ENCODE peak calls at places on chromosomes 11 and 22, in nine cellular contexts. T is prostate gland, Q is spleen, M is K562, W is transverse colon, L is HCT116, G is sigmoid colon, H is stomach, V is suprapubic skin. Y is an unnamed sample. For H3K4me1, the result is how much of the 10 kb centered on the place peaks cover.

GRCh38 chr11:3824714-3825472 is 15.9 kb downstream of the RHOG start:
- DNase-seq in T (no peak), Q (peak), M (peak), W (peak), L (no peak), G (peak), H (peak), V (no peak), Y (no peak)

GRCh38 chr11:12212821-12213185 is 102.4 kb downstream of the MICAL2 start:
- DNase-seq in T (no peak), Q (peak), M (no peak), W (no peak), L (no peak), G (no peak), H (no peak), V (no peak), Y (no peak)

GRCh38 chr11:117730256-117730800 is 66.7 kb downstream of the DSCAML1 start:
- DNase-seq in T (no peak), Q (peak), M (no peak), W (no peak), L (no peak), G (no peak), H (no peak), V (no peak), Y (no peak)

GRCh38 chr11:2518983-2519340 is 74.2 kb downstream of the KCNQ1 start:
- DNase-seq in T (no peak), Q (peak), M (no peak), W (peak), L (no peak), G (peak), H (peak), V (peak), Y (no peak)

GRCh38 chr11:113934797-113935196 is 30.2 kb downstream of the HTR3B start:
- DNase-seq in T (no peak), Q (no peak), M (no peak), W (no peak), L (no peak), G (no peak), H (no peak), V (no peak), Y (no peak)

GRCh38 chr11:17585911-17586695 is 39.0 kb downstream of the OTOG start:
- DNase-seq in T (no peak), Q (no peak), M (no peak), W (no peak), L (no peak), G (peak), H (no peak), V (peak), Y (no peak)

GRCh38 chr22:27157090-27157489 is 499.7 kb downstream of the MIAT start:
- DNase-seq in T (no peak), Q (no peak), M (no peak), W (no peak), L (no peak), G (no peak), H (no peak), V (no peak), Y (no peak)

GRCh38 chr22:29609139-29609538 is 5.7 kb downstream of the NF2 start:
- DNase-seq in T (no peak), Q (no peak), M (peak), W (no peak), L (no peak), G (no peak), H (no peak), V (no peak), Y (no peak)

GRCh38 chr22:39690901-39691620 is 120.5 kb downstream of the CACNA1I start:
- DNase-seq in T (no peak), Q (no peak), M (peak), W (no peak), L (no peak), G (no peak), H (no peak), V (no peak), Y (no peak)

GRCh38 chr11:57251037-57251436 is 14.0 kb upstream of the APLNR start:
- DNase-seq in T (no peak), Q (no peak), M (no peak), W (no peak), L (no peak), G (no peak), H (no peak), V (no peak), Y (no peak)

GRCh38 chr22:29702025-29702930 is 17.5 kb upstream of the CABP7 start:
- DNase-seq in T (no peak), Q (no peak), M (no peak), W (peak), L (no peak), G (no peak), H (no peak), V (peak), Y (no peak)

GRCh38 chr11:90407350-90407749 is 184.5 kb upstream of the CHORDC1 start:
- DNase-seq in T (no peak), Q (no peak), M (no peak), W (no peak), L (no peak), G (no peak), H (no peak), V (no peak), Y (no peak)

GRCh38 chr11:95788921-95789505 is 569 bp downstream of the FAM76B start:
- DNase-seq in T (peak), Q (no peak), M (peak), W (peak), L (no peak), G (no peak), H (no peak), V (no peak), Y (peak)

GRCh38 chr11:80970016-80970516 is 1529.2 kb upstream of the TENM4 start:
- DNase-seq in T (no peak), Q (no peak), M (no peak), W (no peak), L (no peak), G (no peak), H (no peak), V (no peak), Y (no peak)

GRCh38 chr11:29755474-29755873 is 261.4 kb downstream of the KCNA4 start:
- DNase-seq in T (no peak), Q (peak), M (no peak), W (no peak), L (no peak), G (peak), H (no peak), V (no peak), Y (no peak)

GRCh38 chr11:77871855-77872254 is 50.9 kb downstream of the AAMDC start:
- DNase-seq in T (no peak), Q (no peak), M (no peak), W (no peak), L (no peak), G (no peak), H (no peak), V (no peak), Y (no peak)

GRCh38 chr11:64844330-64845124 is at the start of gene CDC42BPG:
- DNase-seq in T (peak), Q (peak), M (peak), W (peak), L (peak), G (no peak), H (peak), V (peak), Y (no peak)

GRCh38 chr11:101442171-101442570 is 141.6 kb downstream of the TRPC6 start:
- DNase-seq in T (no peak), Q (no peak), M (no peak), W (no peak), L (no peak), G (no peak), H (no peak), V (no peak), Y (no peak)

GRCh38 chr11:10728154-10728553 is 22.9 kb upstream of the CTR9 start:
- DNase-seq in T (no peak), Q (no peak), M (no peak), W (no peak), L (no peak), G (no peak), H (no peak), V (no peak), Y (no peak)

GRCh38 chr22:30310881-30311771 is 15.6 kb downstream of the TBC1D10A start:
- DNase-seq in T (peak), Q (no peak), M (no peak), W (peak), L (no peak), G (peak), H (peak), V (peak), Y (no peak)

GRCh38 chr11:69301491-69302401 is 7.8 kb downstream of the MYEOV start:
- DNase-seq in T (no peak), Q (no peak), M (peak), W (peak), L (peak), G (no peak), H (peak), V (no peak), Y (no peak)

GRCh38 chr11:11230802-11231562 is 122.1 kb downstream of the CSNK2A3 start:
- DNase-seq in T (no peak), Q (no peak), M (peak), W (no peak), L (peak), G (no peak), H (no peak), V (no peak), Y (no peak)

GRCh38 chr11:44974402-44975000 is 23.8 kb upstream of the TP53I11 start:
- DNase-seq in T (no peak), Q (no peak), M (no peak), W (no peak), L (no peak), G (no peak), H (no peak), V (no peak), Y (no peak)

GRCh38 chr11:44972746-44973435 is 22.2 kb upstream of the TP53I11 start:
- DNase-seq in T (no peak), Q (no peak), M (no peak), W (no peak), L (no peak), G (no peak), H (no peak), V (no peak), Y (no peak)

GRCh38 chr11:44971185-44971584 is 20.5 kb upstream of the TP53I11 start:
- DNase-seq in T (no peak), Q (no peak), M (peak), W (no peak), L (no peak), G (no peak), H (no peak), V (no peak), Y (no peak)

GRCh38 chr11:44976576-44976975 is 25.9 kb upstream of the TP53I11 start:
- DNase-seq in T (no peak), Q (no peak), M (no peak), W (peak), L (no peak), G (no peak), H (no peak), V (no peak), Y (no peak)

DNA sequence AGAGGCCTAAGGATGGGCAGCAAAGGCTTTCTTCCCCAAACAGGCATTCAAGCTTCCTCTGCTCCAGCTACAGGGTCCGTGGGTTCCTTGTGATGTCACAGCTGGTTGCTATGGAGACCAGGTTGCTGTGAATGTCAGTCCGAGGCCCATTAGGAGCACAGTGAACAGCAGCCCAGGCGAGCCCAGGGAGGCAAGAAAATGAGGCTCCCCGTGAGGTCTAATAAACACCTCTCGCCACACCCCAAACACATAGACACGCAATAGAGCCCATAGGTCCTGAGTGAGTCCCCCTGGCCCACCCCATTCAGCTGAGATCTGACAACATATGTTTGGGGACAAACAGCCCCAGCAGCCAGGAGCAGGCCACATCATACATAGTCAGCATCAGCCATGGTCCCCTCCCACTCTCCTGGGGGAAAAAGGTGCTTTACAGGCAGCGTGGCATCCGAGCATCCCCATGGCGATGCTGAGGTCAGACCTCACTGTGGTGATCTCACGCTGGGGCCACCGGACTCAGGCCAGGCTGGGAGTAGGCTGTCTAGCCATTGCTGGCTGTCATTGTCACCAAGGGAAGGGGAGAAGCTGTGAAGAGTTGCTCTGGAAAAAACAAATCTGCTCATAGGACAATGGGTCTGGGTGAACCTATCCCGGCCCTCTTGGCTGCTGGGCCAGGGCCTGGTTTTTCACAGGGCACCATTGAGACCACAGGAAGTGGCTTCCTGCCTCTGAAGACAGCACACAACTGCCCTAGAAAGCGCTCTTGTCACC is 23.1 kb upstream of the TP53I11 start:
- DNase-seq in T (no peak), Q (no peak), M (no peak), W (no peak), L (no peak), G (no peak), H (no peak), V (no peak), Y (no peak)
- TF ChIP-seq POLR2AphosphoS5 in T (no peak), Q (no peak), M (no peak), W (no peak), L (no peak), G (no peak), H (no peak), V (no peak), Y (no peak)

GRCh38 chr22:35911877-35912276 is 116.7 kb downstream of the RBFOX2 start:
- DNase-seq in T (no peak), Q (no peak), M (no peak), W (no peak), L (no peak), G (no peak), H (no peak), V (no peak), Y (no peak)

GRCh38 chr22:35910926-35911325 is 117.7 kb downstream of the RBFOX2 start:
- DNase-seq in T (no peak), Q (no peak), M (no peak), W (no peak), L (no peak), G (no peak), H (no peak), V (no peak), Y (no peak)

GRCh38 chr22:35914357-35914664 is 114.3 kb downstream of the RBFOX2 start:
- DNase-seq in T (no peak), Q (no peak), M (no peak), W (no peak), L (no peak), G (no peak), H (no peak), V (no peak), Y (no peak)

GRCh38 chr22:35913925-35914324 is 114.7 kb downstream of the RBFOX2 start:
- DNase-seq in T (no peak), Q (no peak), M (no peak), W (no peak), L (no peak), G (no peak), H (no peak), V (no peak), Y (no peak)

GRCh38 chr22:35912668-35913067 is 116.0 kb downstream of the RBFOX2 start:
- DNase-seq in T (no peak), Q (no peak), M (no peak), W (no peak), L (no peak), G (no peak), H (no peak), V (no peak), Y (no peak)
- H3K27ac ChIP-seq in T (peak), Q (no peak), M (no peak), W (no peak), L (no peak), G (peak), H (no peak), V (no peak), Y (peak)

GRCh38 chr11:111631034-111631665 is 28.9 kb downstream of the SIK2 start:
- DNase-seq in T (no peak), Q (no peak), M (no peak), W (no peak), L (no peak), G (no peak), H (no peak), V (no peak), Y (no peak)
- H3K4me1 ChIP-seq in T (under half), Q (under half), M (under half), W (half or more), L (under half), G (under half), H (half or more), V (half or more), Y (under half)

GRCh38 chr11:66131937-66132632 is 62.0 kb downstream of the PACS1 start:
- DNase-seq in T (no peak), Q (no peak), M (no peak), W (no peak), L (no peak), G (no peak), H (no peak), V (no peak), Y (no peak)
- TF ChIP-seq POLR2AphosphoS5 in T (no peak), Q (no peak), M (no peak), W (no peak), L (no peak), G (no peak), H (no peak), V (no peak), Y (no peak)

GRCh38 chr11:15547685-15548084 is 433.0 kb downstream of the INSC start:
- DNase-seq in T (no peak), Q (no peak), M (no peak), W (no peak), L (no peak), G (no peak), H (no peak), V (no peak), Y (no peak)
- H3K27ac ChIP-seq in T (no peak), Q (no peak), M (no peak), W (no peak), L (no peak), G (no peak), H (no peak), V (no peak), Y (no peak)

GRCh38 chr11:15238856-15239255 is 124.1 kb downstream of the INSC start:
- DNase-seq in T (no peak), Q (no peak), M (no peak), W (no peak), L (no peak), G (no peak), H (no peak), V (no peak), Y (no peak)

GRCh38 chr11:15232496-15232895 is 117.8 kb downstream of the INSC start:
- DNase-seq in T (no peak), Q (no peak), M (no peak), W (no peak), L (no peak), G (no peak), H (no peak), V (no peak), Y (no peak)

GRCh38 chr11:15233386-15233785 is 118.7 kb downstream of the INSC start:
- DNase-seq in T (no peak), Q (no peak), M (no peak), W (no peak), L (no peak), G (no peak), H (no peak), V (no peak), Y (no peak)

GRCh38 chr11:15234796-15235195 is 120.1 kb downstream of the INSC start:
- DNase-seq in T (no peak), Q (no peak), M (no peak), W (no peak), L (no peak), G (no peak), H (no peak), V (no peak), Y (no peak)

DNA sequence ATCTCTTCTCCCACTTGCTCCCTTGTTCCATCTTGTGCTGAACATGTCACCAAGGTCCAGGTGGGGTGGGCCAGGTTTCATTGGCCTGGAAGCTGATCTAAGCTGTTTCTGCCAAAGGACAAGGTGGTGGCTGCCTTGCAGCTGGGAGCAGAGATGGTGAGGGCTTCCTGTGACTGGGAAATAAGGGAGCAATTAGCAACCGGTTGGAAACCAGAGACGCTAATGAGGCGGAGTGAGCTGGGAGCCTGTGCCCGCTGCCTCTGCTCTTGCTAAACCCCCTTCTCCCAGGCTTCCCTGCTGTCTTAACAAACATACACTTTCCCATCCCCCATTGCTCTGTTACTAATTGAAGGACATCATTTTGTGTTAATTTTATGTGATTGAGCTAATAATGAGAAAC is 121.8 kb downstream of the INSC start:
- DNase-seq in T (no peak), Q (no peak), M (no peak), W (no peak), L (no peak), G (no peak), H (no peak), V (no peak), Y (no peak)
- H3K4me1 ChIP-seq in T (under half), Q (under half), M (under half), W (under half), L (under half), G (under half), H (under half), V (under half), Y (under half)